ENCODE peak calls at places on chromosomes 16 and 17, in seven cellular contexts. V, G, O, S, F, J and C are unnamed samples.

GRCh38 chr17:1367351-1367745 is 32.7 kb downstream of the YWHAE start:
- DNase-seq in V (no peak), G (no peak), O (no peak), S (no peak), F (no peak), J (no peak), C (no peak)

GRCh38 chr17:45277216-45277849 is 15.4 kb upstream of the SPATA32 start:
- DNase-seq in V (peak; percentile 83), G (peak; percentile 94), O (peak; percentile 95), S (peak; percentile 92), F (peak; percentile 98), J (peak; percentile 96), C (peak; percentile 91)

GRCh38 chr16:71969353-71969752 is 30.8 kb downstream of the PKD1L3 start:
- DNase-seq in V (no peak), G (no peak), O (no peak), S (no peak), F (no peak), J (no peak), C (no peak)

GRCh38 chr16:29825145-29826044 is 5.1 kb downstream of the MVP start:
- DNase-seq in V (no peak), G (peak; percentile 52), O (no peak), S (no peak), F (peak; percentile 76), J (no peak), C (no peak)

GRCh38 chr17:29042679-29043538 is at the start of gene PIPOX:
- DNase-seq in V (no peak), G (peak; percentile 20), O (no peak), S (no peak), F (peak; percentile 51), J (peak; percentile 63), C (peak; percentile 59)

GRCh38 chr17:64256913-64257807 is 5.9 kb downstream of the TEX2 start:
- DNase-seq in V (no peak), G (no peak), O (no peak), S (no peak), F (no peak), J (no peak), C (no peak)

GRCh38 chr16:84759061-84759460 is 59.3 kb downstream of the USP10 start:
- DNase-seq in V (no peak), G (no peak), O (no peak), S (no peak), F (no peak), J (no peak), C (no peak)

GRCh38 chr17:21296097-21297025 is 11.8 kb downstream of the MAP2K3 start:
- DNase-seq in V (no peak), G (no peak), O (no peak), S (no peak), F (no peak), J (no peak), C (no peak)

GRCh38 chr17:49763735-49764558 is at the start of gene FAM117A:
- DNase-seq in V (peak; percentile 91), G (peak; percentile 98), O (peak; percentile 94), S (peak; percentile 84), F (peak; percentile 99), J (peak; percentile 98), C (peak; percentile 91)

GRCh38 chr17:81426676-81427445 is 31.6 kb downstream of the BAHCC1 start:
- DNase-seq in V (no peak), G (no peak), O (no peak), S (no peak), F (no peak), J (no peak), C (no peak)

GRCh38 chr16:87235810-87236515 is 81.2 kb downstream of the C16orf95 start:
- DNase-seq in V (no peak), G (no peak), O (no peak), S (no peak), F (peak; percentile 29), J (no peak), C (no peak)

GRCh38 chr17:29699283-29699682 is 76.6 kb upstream of the CORO6 start:
- DNase-seq in V (no peak), G (no peak), O (no peak), S (no peak), F (no peak), J (peak; percentile 17), C (no peak)

GRCh38 chr17:29376667-29377268 is 13.4 kb upstream of the TAOK1 start:
- DNase-seq in V (no peak), G (peak; percentile 6), O (no peak), S (no peak), F (no peak), J (peak; percentile 75), C (no peak)

GRCh38 chr16:51490866-51491265 is 339.8 kb upstream of the SALL1 start:
- DNase-seq in V (no peak), G (no peak), O (no peak), S (no peak), F (no peak), J (no peak), C (no peak)

GRCh38 chr16:51359141-51359960 is 208.3 kb upstream of the SALL1 start:
- DNase-seq in V (no peak), G (peak; percentile 17), O (no peak), S (peak; percentile 49), F (no peak), J (no peak), C (no peak)

GRCh38 chr16:5977329-5977728 is 879.7 kb upstream of the EEF2KMT start:
- DNase-seq in V (no peak), G (no peak), O (no peak), S (no peak), F (no peak), J (peak; percentile 14), C (no peak)

GRCh38 chr17:11999715-12000114 is 2.4 kb upstream of the ZNF18 start:
- DNase-seq in V (no peak), G (no peak), O (no peak), S (no peak), F (no peak), J (no peak), C (peak; percentile 49)

DNA sequence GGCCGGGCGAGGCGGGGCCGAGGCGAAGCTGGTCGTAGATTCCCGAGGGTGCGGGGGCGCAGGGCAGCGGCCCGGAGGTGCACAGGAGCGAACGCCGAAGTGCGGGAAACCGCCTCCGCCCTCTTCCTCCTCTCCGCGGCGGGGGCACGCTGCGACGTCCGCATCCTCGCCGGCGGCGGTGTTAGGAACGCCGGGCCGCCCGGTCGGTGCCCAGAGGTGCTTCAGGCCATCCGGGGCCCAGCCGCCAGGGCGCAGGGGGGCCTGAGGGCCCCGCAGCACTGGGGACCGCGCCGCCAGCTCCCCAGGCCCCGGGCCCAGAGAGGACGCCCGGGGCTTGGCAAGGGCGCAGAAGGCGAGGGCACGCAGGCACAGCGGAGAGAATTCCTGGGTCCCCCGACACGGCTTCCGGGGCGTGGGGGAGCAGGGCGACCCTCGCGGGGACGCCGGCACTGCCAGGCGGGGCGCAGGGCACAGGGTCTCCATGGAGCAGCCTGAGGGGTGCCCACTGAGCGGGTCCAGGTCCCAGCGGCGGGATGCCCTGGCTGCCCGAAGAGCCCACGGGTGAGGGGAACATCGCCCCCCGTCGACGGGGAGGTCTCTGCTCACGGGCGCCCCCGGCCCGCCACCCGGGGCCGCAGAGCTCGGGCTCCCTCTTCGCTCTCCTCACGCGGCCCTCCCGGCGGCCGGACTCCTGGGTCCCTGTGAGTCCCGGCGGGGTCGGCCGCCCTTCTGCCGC is 576 bp downstream of the EPOP start:
- DNase-seq in V (no peak), G (no peak), O (no peak), S (no peak), F (peak; percentile 52), J (peak; percentile 48), C (no peak)
- TF ChIP-seq CTCF in V (no peak), G (no peak), O (no peak), S (no peak), F (no peak), J (peak; percentile 16), C (no peak)

GRCh38 chr16:66662445-66663194 is 33.9 kb downstream of the CMTM4 start:
- DNase-seq in V (no peak), G (no peak), O (no peak), S (no peak), F (peak; percentile 15), J (peak; percentile 20), C (no peak)
- TF ChIP-seq CTCF in V (no peak), G (peak; percentile 43), O (peak; percentile 54), S (peak; percentile 43), F (no peak), J (peak; percentile 52), C (peak; percentile 21)

GRCh38 chr17:59534583-59534982 is 30.8 kb upstream of the DHX40 start:
- DNase-seq in V (no peak), G (no peak), O (no peak), S (no peak), F (no peak), J (no peak), C (no peak)
- TF ChIP-seq CTCF in V (no peak), G (no peak), O (no peak), S (no peak), F (no peak), J (peak; percentile 11), C (peak; percentile 25)

GRCh38 chr17:7501729-7502128 is 17.6 kb downstream of the POLR2A start:
- DNase-seq in V (no peak), G (no peak), O (no peak), S (no peak), F (no peak), J (no peak), C (no peak)

GRCh38 chr17:7499161-7499560 is 15.0 kb downstream of the POLR2A start:
- DNase-seq in V (no peak), G (no peak), O (no peak), S (no peak), F (no peak), J (no peak), C (no peak)

GRCh38 chr17:7503521-7503920 is 19.4 kb downstream of the POLR2A start:
- DNase-seq in V (no peak), G (no peak), O (no peak), S (no peak), F (no peak), J (no peak), C (no peak)

GRCh38 chr17:7502171-7502847 is 18.1 kb downstream of the POLR2A start:
- DNase-seq in V (no peak), G (no peak), O (no peak), S (no peak), F (no peak), J (no peak), C (no peak)

GRCh38 chr17:7502987-7503386 is 18.8 kb downstream of the POLR2A start:
- DNase-seq in V (no peak), G (no peak), O (no peak), S (no peak), F (peak; percentile 24), J (no peak), C (no peak)
- TF ChIP-seq CTCF in V (no peak), G (no peak), O (no peak), S (no peak), F (no peak), J (peak; percentile 13), C (peak; percentile 40)

GRCh38 chr17:42049834-42050359 is 504 bp downstream of the C17orf113 start:
- DNase-seq in V (no peak), G (no peak), O (no peak), S (no peak), F (no peak), J (no peak), C (no peak)

GRCh38 chr17:42052478-42052877 is 2.1 kb upstream of the C17orf113 start:
- DNase-seq in V (no peak), G (no peak), O (no peak), S (no peak), F (no peak), J (no peak), C (no peak)

GRCh38 chr17:42051645-42052044 is 1.2 kb upstream of the C17orf113 start:
- DNase-seq in V (no peak), G (no peak), O (no peak), S (no peak), F (no peak), J (no peak), C (no peak)

GRCh38 chr17:42051013-42051400 is 606 bp upstream of the C17orf113 start:
- DNase-seq in V (no peak), G (no peak), O (no peak), S (no peak), F (no peak), J (no peak), C (no peak)

GRCh38 chr17:42050360-42051012 is at the start of gene C17orf113:
- DNase-seq in V (peak; percentile 37), G (peak; percentile 50), O (peak; percentile 36), S (no peak), F (peak; percentile 62), J (peak; percentile 86), C (peak; percentile 61)
- TF ChIP-seq CTCF in V (peak; percentile 50), G (peak; percentile 21), O (no peak), S (peak; percentile 44), F (peak; percentile 46), J (peak; percentile 50), C (peak; percentile 57)